ENCODE peak calls at places on chromosomes 1 and 21, in six cellular contexts. W is cardiac muscle cell; I is CD8-positive, alpha-beta T cell; B is NT2/D1; R is heart right ventricle; Z is heart left ventricle. Y is an unnamed sample. For H3K9me3, the result is how much of the 10 kb centered on the place peaks cover.

GRCh38 chr1:161803181-161803580 is 37.1 kb downstream of the ATF6 start:
- DNase-seq in W (no peak), I (no peak), B (no peak), R (no peak), Z (no peak), Y (no peak)

GRCh38 chr1:29590583-29591555 is 354.5 kb downstream of the PTPRU start:
- DNase-seq in W (no peak), I (no peak), B (no peak), R (no peak), Z (no peak), Y (no peak)

GRCh38 chr1:181189691-181190361 is 101.3 kb downstream of the IER5 start:
- DNase-seq in W (peak), I (peak), B (peak), R (peak), Z (peak), Y (peak)

GRCh38 chr1:201436461-201436860 is 14.9 kb upstream of the TNNI1 start:
- DNase-seq in W (no peak), I (no peak), B (no peak), R (no peak), Z (no peak), Y (no peak)

GRCh38 chr1:52747450-52747849 is 21.2 kb downstream of the ZYG11B start:
- DNase-seq in W (no peak), I (no peak), B (no peak), R (no peak), Z (no peak), Y (no peak)

GRCh38 chr1:193185861-193186714 is at the start of gene B3GALT2:
- DNase-seq in W (peak), I (no peak), B (no peak), R (peak), Z (peak), Y (no peak)

GRCh38 chr1:173758110-173758509 is 43.3 kb downstream of the KLHL20 start:
- DNase-seq in W (no peak), I (no peak), B (no peak), R (no peak), Z (no peak), Y (no peak)

GRCh38 chr1:210635108-210635507 is 306.4 kb downstream of the HHAT start:
- DNase-seq in W (no peak), I (no peak), B (no peak), R (no peak), Z (no peak), Y (no peak)

GRCh38 chr21:26842976-26843911 is 2.0 kb downstream of the ADAMTS1 start:
- DNase-seq in W (peak), I (no peak), B (no peak), R (peak), Z (peak), Y (peak)

GRCh38 chr1:98461873-98462385 is 199.6 kb upstream of the SNX7 start:
- DNase-seq in W (no peak), I (no peak), B (no peak), R (no peak), Z (no peak), Y (no peak)

GRCh38 chr1:173294853-173295252 is 87.7 kb upstream of the TNFSF4 start:
- DNase-seq in W (no peak), I (no peak), B (no peak), R (no peak), Z (no peak), Y (no peak)

GRCh38 chr1:168396940-168397680 is 116.4 kb downstream of the TBX19 start:
- DNase-seq in W (no peak), I (no peak), B (no peak), R (no peak), Z (no peak), Y (no peak)

GRCh38 chr1:29643838-29644440 is 407.6 kb downstream of the PTPRU start:
- DNase-seq in W (no peak), I (no peak), B (no peak), R (no peak), Z (no peak), Y (no peak)

GRCh38 chr1:151235235-151235634 is 19.3 kb upstream of the PSMD4 start:
- DNase-seq in W (no peak), I (no peak), B (no peak), R (no peak), Z (no peak), Y (no peak)

GRCh38 chr1:158117854-158118691 is 62.6 kb upstream of the CD1D start:
- DNase-seq in W (peak), I (peak), B (peak), R (peak), Z (peak), Y (peak)

GRCh38 chr1:201885531-201886075 is 3.1 kb upstream of the SHISA4 start:
- DNase-seq in W (peak), I (no peak), B (no peak), R (no peak), Z (no peak), Y (peak)

GRCh38 chr1:89363196-89363595 is 663 bp upstream of the GBP6 start:
- DNase-seq in W (peak), I (no peak), B (no peak), R (no peak), Z (no peak), Y (no peak)

GRCh38 chr1:171270806-171271205 is 22.5 kb downstream of the FMO1 start:
- DNase-seq in W (no peak), I (no peak), B (no peak), R (no peak), Z (no peak), Y (no peak)

GRCh38 chr21:29504751-29505321 is 206.1 kb downstream of the BACH1 start:
- DNase-seq in W (peak), I (no peak), B (no peak), R (no peak), Z (no peak), Y (no peak)

GRCh38 chr1:102099916-102100315 is 103.2 kb upstream of the OLFM3 start:
- DNase-seq in W (no peak), I (no peak), B (no peak), R (no peak), Z (no peak), Y (no peak)

GRCh38 chr1:151860504-151861187 is 7.1 kb upstream of the THEM5 start:
- DNase-seq in W (no peak), I (no peak), B (peak), R (no peak), Z (no peak), Y (no peak)

GRCh38 chr1:248098529-248098928 is 3.5 kb downstream of the OR2L13 start:
- DNase-seq in W (no peak), I (no peak), B (no peak), R (no peak), Z (no peak), Y (no peak)

GRCh38 chr1:248094884-248095283 is at the start of gene OR2L13:
- DNase-seq in W (no peak), I (no peak), B (no peak), R (no peak), Z (no peak), Y (no peak)
- H3K9me3 ChIP-seq in W (under half), I (under half), B (under half), R (under half), Z (under half), Y (under half)

GRCh38 chr1:94538243-94538827 is 3.2 kb downstream of the F3 start:
- DNase-seq in W (no peak), I (no peak), B (no peak), R (no peak), Z (no peak), Y (no peak)
- H3K4me3 ChIP-seq in W (no peak), I (no peak), B (peak), R (peak), Z (peak), Y (no peak)

GRCh38 chr1:22056921-22057320 is 4.4 kb downstream of the CDC42 start:
- DNase-seq in W (no peak), I (no peak), B (no peak), R (no peak), Z (no peak), Y (no peak)
- H3K9me3 ChIP-seq in W (under half), I (under half), B (under half), R (under half), Z (under half), Y (under half)

GRCh38 chr1:154154534-154155181 is at the start of gene NUP210L:
- DNase-seq in W (peak), I (no peak), B (peak), R (peak), Z (peak), Y (peak)

GRCh38 chr1:154158307-154159125 is 3.6 kb upstream of the NUP210L start:
- DNase-seq in W (no peak), I (no peak), B (no peak), R (no peak), Z (no peak), Y (no peak)

GRCh38 chr1:154155282-154155681 is 409 bp upstream of the NUP210L start:
- DNase-seq in W (peak), I (no peak), B (no peak), R (peak), Z (peak), Y (no peak)

GRCh38 chr1:154157520-154158306 is 2.8 kb upstream of the NUP210L start:
- DNase-seq in W (peak), I (peak), B (no peak), R (peak), Z (no peak), Y (no peak)

DNA sequence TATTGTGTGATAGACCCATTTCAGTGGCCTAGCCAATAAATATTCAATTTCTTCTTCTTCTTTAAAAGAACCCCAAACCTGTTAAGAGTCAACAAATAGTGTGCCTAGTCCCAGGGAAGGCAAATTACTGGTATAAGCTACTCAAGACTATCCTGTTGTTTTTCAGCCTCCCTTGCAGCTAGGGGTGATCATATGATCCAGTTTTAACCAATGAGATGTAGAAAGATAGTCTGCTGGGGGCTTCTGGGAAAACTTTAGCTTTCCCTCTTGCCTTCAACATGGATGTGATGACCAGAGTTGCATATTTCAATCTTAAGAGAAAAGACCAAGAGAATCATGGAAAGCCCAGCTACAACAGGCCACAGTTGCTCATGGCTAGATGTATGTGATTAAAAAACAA is 4.7 kb upstream of the NUP210L start:
- DNase-seq in W (no peak), I (no peak), B (no peak), R (no peak), Z (no peak), Y (no peak)
- H3K4me3 ChIP-seq in W (no peak), I (no peak), B (no peak), R (no peak), Z (no peak), Y (no peak)

DNA sequence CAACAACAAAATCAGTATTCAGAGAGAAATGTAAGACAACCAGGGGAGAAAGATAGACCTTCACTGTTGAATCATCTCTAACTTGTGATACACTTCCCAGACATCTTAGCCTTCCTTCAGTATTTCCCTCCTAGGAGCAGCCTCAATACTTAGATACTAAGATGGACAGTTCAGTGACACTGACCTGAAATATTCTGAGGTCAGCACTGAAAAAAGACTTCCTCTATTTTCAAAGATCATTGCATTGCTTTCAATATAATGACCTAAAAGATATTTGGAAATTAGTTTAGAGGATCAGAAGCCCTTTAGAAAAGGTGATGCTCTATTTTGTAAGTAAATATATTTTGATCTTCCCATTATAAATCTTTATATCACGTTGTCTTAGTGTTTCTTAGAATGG is 101.0 kb downstream of the MRPL39 start:
- DNase-seq in W (no peak), I (no peak), B (no peak), R (no peak), Z (no peak), Y (no peak)
- H3K9me3 ChIP-seq in W (under half), I (under half), B (under half), R (under half), Z (under half), Y (under half)

Y was measured in Peyer's patch.